ENCODE peak calls at places on chromosomes 12 and 14, in seven cellular contexts. Z is heart right ventricle; O is GM20000; W is colonic mucosa; V is CD8-positive, alpha-beta memory T cell; C is left kidney; K is activated CD4-positive, alpha-beta T cell treated with anti-CD3 and anti-CD28 coated beads, Interleukin-2, amount 50 U/mL, for 1 hour. P is an unnamed sample.

GRCh38 chr14:20934148-20934762 is 21.0 kb upstream of the RNASE2 start:
- DNase-seq in Z (peak; percentile 5), O (peak; percentile 21), W (no peak), V (no peak), C (peak; percentile 33), K (peak; percentile 3), P (no peak)

GRCh38 chr14:22982477-22983245 is at the start of gene AJUBA:
- DNase-seq in Z (peak; percentile 95), O (peak; percentile 91), W (peak; percentile 95), V (peak; percentile 61), C (peak; percentile 99), K (peak; percentile 73), P (peak; percentile 48)

GRCh38 chr14:72745991-72746980 is 147.6 kb downstream of the DPF3 start:
- DNase-seq in Z (no peak), O (no peak), W (peak; percentile 13), V (no peak), C (no peak), K (no peak), P (no peak)

GRCh38 chr12:97967831-97968230 is 505.2 kb downstream of the RMST start:
- DNase-seq in Z (no peak), O (no peak), W (no peak), V (no peak), C (no peak), K (no peak), P (no peak)

GRCh38 chr14:104215706-104216334 is 77.4 kb downstream of the KIF26A start:
- DNase-seq in Z (no peak), O (no peak), W (no peak), V (no peak), C (no peak), K (no peak), P (no peak)

GRCh38 chr14:34018564-34019244 is 67.8 kb upstream of the EGLN3 start:
- DNase-seq in Z (peak; percentile 13), O (peak; percentile 30), W (no peak), V (peak; percentile 32), C (peak; percentile 17), K (peak; percentile 2), P (no peak)

GRCh38 chr12:43206396-43206795 is 345.6 kb downstream of the ADAMTS20 start:
- DNase-seq in Z (no peak), O (no peak), W (no peak), V (no peak), C (no peak), K (no peak), P (no peak)

GRCh38 chr14:88614218-88614907 is 51.5 kb downstream of the ZC3H14 start:
- DNase-seq in Z (no peak), O (peak; percentile 19), W (no peak), V (no peak), C (no peak), K (no peak), P (no peak)